ENCODE peak calls at places on chromosomes 16 and 17, in ten cellular contexts. One of them, this sample, is unnamed.

GRCh38 chr17:49361129-49361901 is 735 bp downstream of the ZNF652 start:
- DNase-seq in ovary: peak
- DNase-seq in Peyer's patch: peak
- DNase-seq in upper lobe of left lung: peak
- DNase-seq in heart left ventricle: peak
- DNase-seq in body of pancreas: peak
- DNase-seq in A549: peak
- DNase-seq in stomach: peak
- DNase-seq in adrenal gland: peak
- DNase-seq in transverse colon: peak
- DNase-seq in this sample: peak

GRCh38 chr16:14117051-14117450 is 45.9 kb downstream of the MRTFB start:
- DNase-seq in transverse colon: no peak
- DNase-seq in heart left ventricle: no peak
- DNase-seq in adrenal gland: no peak
- DNase-seq in upper lobe of left lung: no peak
- DNase-seq in body of pancreas: no peak
- DNase-seq in A549: no peak
- DNase-seq in Peyer's patch: no peak
- DNase-seq in stomach: no peak
- DNase-seq in ovary: no peak
- DNase-seq in this sample: no peak

GRCh38 chr17:78870621-78871020 is 30.0 kb upstream of the USP36 start:
- DNase-seq in body of pancreas: no peak
- DNase-seq in ovary: no peak
- DNase-seq in adrenal gland: no peak
- DNase-seq in transverse colon: no peak
- DNase-seq in stomach: no peak
- DNase-seq in upper lobe of left lung: no peak
- DNase-seq in A549: no peak
- DNase-seq in Peyer's patch: no peak
- DNase-seq in heart left ventricle: no peak
- DNase-seq in this sample: no peak

GRCh38 chr16:20875358-20875656 is 24.9 kb downstream of the DCUN1D3 start:
- DNase-seq in stomach: no peak
- DNase-seq in upper lobe of left lung: no peak
- DNase-seq in body of pancreas: no peak
- DNase-seq in transverse colon: no peak
- DNase-seq in Peyer's patch: no peak
- DNase-seq in ovary: no peak
- DNase-seq in heart left ventricle: no peak
- DNase-seq in adrenal gland: no peak
- DNase-seq in A549: no peak
- DNase-seq in this sample: no peak

GRCh38 chr16:11232852-11233726 is 22.9 kb downstream of the SOCS1 start:
- DNase-seq in A549: no peak
- DNase-seq in adrenal gland: peak
- DNase-seq in body of pancreas: peak
- DNase-seq in upper lobe of left lung: peak
- DNase-seq in transverse colon: peak
- DNase-seq in ovary: no peak
- DNase-seq in heart left ventricle: peak
- DNase-seq in Peyer's patch: peak
- DNase-seq in stomach: peak
- DNase-seq in this sample: no peak

GRCh38 chr17:16932156-16932555 is 39.8 kb downstream of the TNFRSF13B start:
- DNase-seq in stomach: no peak
- DNase-seq in adrenal gland: no peak
- DNase-seq in ovary: no peak
- DNase-seq in body of pancreas: no peak
- DNase-seq in Peyer's patch: no peak
- DNase-seq in transverse colon: no peak
- DNase-seq in A549: no peak
- DNase-seq in upper lobe of left lung: no peak
- DNase-seq in heart left ventricle: no peak
- DNase-seq in this sample: no peak

GRCh38 chr16:72549878-72550277 is 377.9 kb upstream of the PMFBP1 start:
- DNase-seq in body of pancreas: no peak
- DNase-seq in Peyer's patch: no peak
- DNase-seq in upper lobe of left lung: no peak
- DNase-seq in transverse colon: no peak
- DNase-seq in A549: no peak
- DNase-seq in adrenal gland: no peak
- DNase-seq in stomach: no peak
- DNase-seq in heart left ventricle: no peak
- DNase-seq in ovary: no peak
- DNase-seq in this sample: no peak

GRCh38 chr16:22353933-22354541 is 20.4 kb downstream of the CDR2 start:
- DNase-seq in Peyer's patch: no peak
- DNase-seq in ovary: no peak
- DNase-seq in upper lobe of left lung: no peak
- DNase-seq in body of pancreas: no peak
- DNase-seq in stomach: no peak
- DNase-seq in heart left ventricle: no peak
- DNase-seq in adrenal gland: no peak
- DNase-seq in A549: no peak
- DNase-seq in transverse colon: no peak
- DNase-seq in this sample: no peak

GRCh38 chr16:57115504-57116182 is 23.3 kb downstream of the CPNE2 start:
- DNase-seq in A549: no peak
- DNase-seq in transverse colon: no peak
- DNase-seq in body of pancreas: peak
- DNase-seq in heart left ventricle: peak
- DNase-seq in adrenal gland: peak
- DNase-seq in upper lobe of left lung: peak
- DNase-seq in Peyer's patch: no peak
- DNase-seq in stomach: no peak
- DNase-seq in ovary: peak
- DNase-seq in this sample: peak

GRCh38 chr16:24652803-24653202 is 76.6 kb upstream of the TNRC6A start:
- DNase-seq in upper lobe of left lung: no peak
- DNase-seq in A549: no peak
- DNase-seq in adrenal gland: no peak
- DNase-seq in Peyer's patch: no peak
- DNase-seq in ovary: no peak
- DNase-seq in heart left ventricle: no peak
- DNase-seq in transverse colon: no peak
- DNase-seq in stomach: no peak
- DNase-seq in body of pancreas: no peak
- DNase-seq in this sample: no peak

GRCh38 chr17:70369296-70369855 is 200.0 kb downstream of the KCNJ2 start:
- DNase-seq in A549: no peak
- DNase-seq in body of pancreas: no peak
- DNase-seq in transverse colon: no peak
- DNase-seq in ovary: no peak
- DNase-seq in upper lobe of left lung: no peak
- DNase-seq in Peyer's patch: no peak
- DNase-seq in stomach: no peak
- DNase-seq in adrenal gland: no peak
- DNase-seq in heart left ventricle: no peak
- DNase-seq in this sample: no peak

GRCh38 chr16:87582221-87582965 is 19.9 kb upstream of the JPH3 start:
- DNase-seq in ovary: peak
- DNase-seq in body of pancreas: peak
- DNase-seq in upper lobe of left lung: no peak
- DNase-seq in adrenal gland: peak
- DNase-seq in A549: no peak
- DNase-seq in heart left ventricle: peak
- DNase-seq in Peyer's patch: no peak
- DNase-seq in stomach: no peak
- DNase-seq in transverse colon: peak
- DNase-seq in this sample: no peak

GRCh38 chr17:17119533-17119932 is 77.3 kb downstream of the MPRIP start:
- DNase-seq in transverse colon: peak
- DNase-seq in heart left ventricle: no peak
- DNase-seq in adrenal gland: peak
- DNase-seq in A549: no peak
- DNase-seq in upper lobe of left lung: peak
- DNase-seq in stomach: peak
- DNase-seq in ovary: no peak
- DNase-seq in body of pancreas: peak
- DNase-seq in Peyer's patch: no peak
- DNase-seq in this sample: no peak

GRCh38 chr16:27769561-27770222 is 219.7 kb downstream of the KATNIP start:
- DNase-seq in body of pancreas: no peak
- DNase-seq in heart left ventricle: no peak
- DNase-seq in upper lobe of left lung: no peak
- DNase-seq in adrenal gland: no peak
- DNase-seq in transverse colon: no peak
- DNase-seq in stomach: no peak
- DNase-seq in ovary: no peak
- DNase-seq in Peyer's patch: peak
- DNase-seq in A549: no peak
- DNase-seq in this sample: no peak

DNA sequence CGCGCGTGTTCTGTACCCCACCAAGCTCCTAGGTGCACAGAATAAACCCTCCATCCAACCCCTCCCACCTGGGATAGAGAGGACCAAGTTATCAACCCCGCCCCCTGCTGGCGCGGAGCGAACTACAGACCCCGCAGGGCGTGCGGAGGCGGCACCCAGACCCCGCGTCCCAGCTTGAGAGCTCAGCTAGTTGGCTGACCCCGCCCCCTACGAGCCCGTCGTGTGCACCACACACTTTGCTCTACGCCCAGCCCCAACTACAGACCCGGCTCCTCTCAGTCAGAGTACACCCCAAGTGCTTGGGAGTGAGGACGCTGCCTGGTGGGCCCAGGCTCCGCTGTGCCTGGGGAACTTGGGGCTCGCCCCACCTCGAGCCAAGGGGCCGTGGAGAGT is 1.5 kb downstream of the GRIN2A start:
- DNase-seq in Peyer's patch: peak
- DNase-seq in transverse colon: no peak
- DNase-seq in stomach: no peak
- DNase-seq in body of pancreas: peak
- DNase-seq in ovary: peak
- DNase-seq in heart left ventricle: no peak
- DNase-seq in upper lobe of left lung: no peak
- DNase-seq in A549: peak
- DNase-seq in adrenal gland: peak
- DNase-seq in this sample: no peak
- TF ChIP-seq CTCF in Peyer's patch: peak
- TF ChIP-seq CTCF in transverse colon: no peak
- TF ChIP-seq CTCF in stomach: peak
- TF ChIP-seq CTCF in body of pancreas: peak
- TF ChIP-seq CTCF in ovary: no peak
- TF ChIP-seq CTCF in heart left ventricle: peak
- TF ChIP-seq CTCF in upper lobe of left lung: no peak
- TF ChIP-seq CTCF in A549: peak
- TF ChIP-seq CTCF in adrenal gland: peak
- TF ChIP-seq CTCF in this sample: no peak

DNA sequence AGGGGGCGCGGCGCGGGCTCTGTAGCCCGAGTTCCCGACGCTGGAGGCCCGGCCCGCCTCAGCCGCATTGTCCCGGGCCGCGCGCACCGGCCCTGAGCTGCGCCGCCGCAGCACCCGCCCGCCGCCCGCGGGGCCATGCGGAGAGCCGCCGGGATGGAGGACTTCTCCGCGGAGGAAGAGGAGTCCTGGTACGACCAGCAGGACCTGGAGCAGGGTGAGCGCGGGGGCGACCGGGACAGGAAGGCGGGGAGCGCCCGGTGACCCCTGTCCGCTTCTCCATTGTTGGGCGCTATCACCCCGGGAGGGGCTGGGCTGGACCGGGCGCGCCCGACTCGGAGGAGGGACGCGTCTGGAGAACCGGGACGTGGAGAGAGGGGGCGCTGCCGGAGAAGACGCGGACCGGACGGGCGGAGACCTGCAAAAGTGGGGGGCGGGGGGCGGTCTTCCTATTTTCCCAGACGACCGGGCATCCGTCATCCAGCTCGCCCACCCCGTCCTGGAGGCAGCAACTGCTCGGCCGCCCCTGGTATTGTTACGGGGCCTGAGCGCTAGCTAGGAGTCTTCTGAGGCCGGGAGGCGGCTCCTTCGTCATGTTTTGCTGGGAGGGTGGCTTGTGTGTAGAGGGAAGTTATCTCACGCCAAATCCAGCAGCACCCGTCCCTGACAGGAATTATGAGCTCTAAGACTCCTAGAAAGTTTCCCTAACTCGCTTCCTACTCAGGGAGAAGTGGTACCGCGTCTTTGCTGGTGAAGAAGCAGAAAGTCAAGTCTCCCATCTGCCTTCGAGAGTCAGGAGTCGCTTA is 678 bp downstream of the CDR2L start:
- DNase-seq in heart left ventricle: peak
- DNase-seq in adrenal gland: peak
- DNase-seq in body of pancreas: peak
- DNase-seq in stomach: peak
- DNase-seq in transverse colon: peak
- DNase-seq in A549: no peak
- DNase-seq in upper lobe of left lung: peak
- DNase-seq in Peyer's patch: peak
- DNase-seq in ovary: peak
- DNase-seq in this sample: peak
- TF ChIP-seq POLR2A in heart left ventricle: no peak
- TF ChIP-seq POLR2A in adrenal gland: no peak
- TF ChIP-seq POLR2A in body of pancreas: peak
- TF ChIP-seq POLR2A in stomach: no peak
- TF ChIP-seq POLR2A in transverse colon: peak
- TF ChIP-seq POLR2A in A549: peak
- TF ChIP-seq POLR2A in upper lobe of left lung: peak
- TF ChIP-seq POLR2A in Peyer's patch: peak
- TF ChIP-seq POLR2A in ovary: no peak
- TF ChIP-seq POLR2A in this sample: no peak

DNA sequence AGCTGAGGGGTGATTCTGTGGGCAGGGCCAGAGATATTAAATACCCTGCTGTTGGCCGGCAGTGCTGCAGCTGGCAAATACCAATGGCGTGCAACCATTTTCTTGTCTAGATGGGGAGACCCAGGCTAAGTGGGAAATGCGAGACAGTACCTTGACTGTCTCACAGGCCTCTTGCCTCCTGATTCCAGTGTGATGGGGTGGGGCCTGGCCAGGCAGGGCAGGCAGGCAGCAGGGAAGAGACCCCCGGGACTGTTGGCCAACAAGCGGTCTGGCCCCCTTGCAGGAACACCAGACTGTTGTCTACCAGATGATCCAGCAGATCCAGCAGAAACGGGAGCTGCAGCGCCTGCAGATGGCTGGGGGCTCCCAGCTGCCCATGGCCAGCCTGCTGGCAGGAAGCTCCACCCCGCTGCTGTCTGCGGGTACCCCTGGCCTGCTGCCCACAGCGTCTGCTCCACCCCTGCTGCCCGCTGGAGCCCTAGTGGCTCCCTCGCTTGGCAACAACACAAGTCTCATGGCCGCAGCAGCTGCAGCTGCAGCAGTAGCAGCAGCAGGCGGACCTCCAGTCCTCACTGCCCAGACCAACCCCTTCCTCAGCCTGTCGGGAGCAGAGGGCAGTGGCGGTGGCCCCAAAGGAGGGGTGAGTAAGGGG is 5.7 kb upstream of the CISD3 start:
- DNase-seq in adrenal gland: peak
- DNase-seq in upper lobe of left lung: no peak
- DNase-seq in ovary: no peak
- DNase-seq in stomach: peak
- DNase-seq in Peyer's patch: peak
- DNase-seq in transverse colon: peak
- DNase-seq in body of pancreas: peak
- DNase-seq in A549: no peak
- DNase-seq in heart left ventricle: peak
- DNase-seq in this sample: no peak
- H3K27ac ChIP-seq in adrenal gland: no peak
- H3K27ac ChIP-seq in upper lobe of left lung: no peak
- H3K27ac ChIP-seq in ovary: no peak
- H3K27ac ChIP-seq in stomach: no peak
- H3K27ac ChIP-seq in Peyer's patch: no peak
- H3K27ac ChIP-seq in transverse colon: peak
- H3K27ac ChIP-seq in body of pancreas: no peak
- H3K27ac ChIP-seq in A549: no peak
- H3K27ac ChIP-seq in heart left ventricle: peak
- H3K27ac ChIP-seq in this sample: no peak

GRCh38 chr16:82344157-82344556 is 174.1 kb upstream of the MPHOSPH6 start:
- DNase-seq in upper lobe of left lung: no peak
- DNase-seq in adrenal gland: no peak
- DNase-seq in Peyer's patch: no peak
- DNase-seq in heart left ventricle: no peak
- DNase-seq in body of pancreas: peak
- DNase-seq in stomach: peak
- DNase-seq in A549: no peak
- DNase-seq in transverse colon: no peak
- DNase-seq in ovary: no peak
- DNase-seq in this sample: peak
- TF ChIP-seq CTCF in upper lobe of left lung: peak
- TF ChIP-seq CTCF in adrenal gland: peak
- TF ChIP-seq CTCF in Peyer's patch: no peak
- TF ChIP-seq CTCF in heart left ventricle: peak
- TF ChIP-seq CTCF in body of pancreas: peak
- TF ChIP-seq CTCF in stomach: peak
- TF ChIP-seq CTCF in A549: no peak
- TF ChIP-seq CTCF in transverse colon: no peak
- TF ChIP-seq CTCF in ovary: no peak
- TF ChIP-seq CTCF in this sample: peak

This sample was measured in prostate gland.